ENCODE peak calls at places on chromosomes 1 and 21, in five cellular contexts. L is A172; E is NCI-H69; S is T-helper 1 cell; W is activated naive CD4-positive, alpha-beta T cell. D is an unnamed sample.
A peak's percentile ranks its signal among the peaks of the same experiment; 100 is the strongest.

GRCh38 chr1:234956821-234957329 is 171.8 kb downstream of the TOMM20 start:
- DNase-seq in L (peak; percentile 63), E (peak; percentile 98), S (no peak), W (no peak), D (no peak)

GRCh38 chr21:14737922-14738321 is 191.8 kb upstream of the SAMSN1 start:
- DNase-seq in L (peak; percentile 41), E (peak; percentile 70), S (peak; percentile 8), W (peak; percentile 2), D (peak; percentile 71)

GRCh38 chr21:22813201-22813600 is 1815.0 kb downstream of the NCAM2 start:
- DNase-seq in L (no peak), E (no peak), S (no peak), W (no peak), D (no peak)

GRCh38 chr1:231610392-231610791 is 16.2 kb upstream of the DISC1 start:
- DNase-seq in L (no peak), E (no peak), S (no peak), W (no peak), D (peak; percentile 51)

GRCh38 chr1:1490633-1491230 is 19.2 kb downstream of the ATAD3B start:
- DNase-seq in L (no peak), E (no peak), S (no peak), W (no peak), D (no peak)

GRCh38 chr1:21552715-21553114 is 43.5 kb downstream of the ALPL start:
- DNase-seq in L (peak; percentile 56), E (no peak), S (no peak), W (no peak), D (peak; percentile 90)

GRCh38 chr1:10803971-10804820 is 7.8 kb upstream of the CASZ1 start:
- DNase-seq in L (no peak), E (peak; percentile 68), S (no peak), W (no peak), D (no peak)

GRCh38 chr21:33027401-33028185 is 1.9 kb downstream of the OLIG2 start:
- DNase-seq in L (no peak), E (no peak), S (no peak), W (no peak), D (no peak)

GRCh38 chr1:57489342-57490036 is 65.6 kb upstream of the DAB1 start:
- DNase-seq in L (peak; percentile 36), E (peak; percentile 0), S (no peak), W (no peak), D (no peak)

GRCh38 chr1:178688244-178688643 is 36.8 kb upstream of the RALGPS2 start:
- DNase-seq in L (no peak), E (no peak), S (no peak), W (no peak), D (peak; percentile 15)

GRCh38 chr1:43058545-43059360 is 100.1 kb upstream of the SLC2A1 start:
- DNase-seq in L (no peak), E (peak; percentile 33), S (no peak), W (no peak), D (peak; percentile 15)

GRCh38 chr1:30191154-30191702 is 532.2 kb downstream of the MATN1 start:
- DNase-seq in L (peak; percentile 75), E (peak; percentile 9), S (no peak), W (no peak), D (peak; percentile 95)

GRCh38 chr1:246800800-246801199 is 76.6 kb downstream of the SCCPDH start:
- DNase-seq in L (no peak), E (peak; percentile 47), S (no peak), W (no peak), D (no peak)

GRCh38 chr1:221727146-221728036 is 14.5 kb downstream of the DUSP10 start:
- DNase-seq in L (no peak), E (no peak), S (no peak), W (no peak), D (no peak)

GRCh38 chr1:156994277-156994676 is 51.3 kb downstream of the ARHGEF11 start:
- DNase-seq in L (no peak), E (no peak), S (no peak), W (no peak), D (no peak)

GRCh38 chr1:229428256-229428655 is 5.6 kb downstream of the ACTA1 start:
- DNase-seq in L (no peak), E (no peak), S (no peak), W (no peak), D (no peak)

GRCh38 chr1:143611159-143611558 is 360.6 kb downstream of the FAM72C start:
- DNase-seq in L (peak; percentile 6), E (no peak), S (no peak), W (no peak), D (no peak)

GRCh38 chr1:92030701-92031107 is 919 bp downstream of the EPHX4 start:
- DNase-seq in L (peak; percentile 69), E (peak; percentile 35), S (no peak), W (no peak), D (no peak)

GRCh38 chr1:226506921-226507320 is 41.6 kb upstream of the STUM start:
- DNase-seq in L (no peak), E (no peak), S (no peak), W (no peak), D (no peak)

GRCh38 chr1:221605569-221605968 is 136.3 kb downstream of the DUSP10 start:
- DNase-seq in L (no peak), E (peak; percentile 17), S (no peak), W (no peak), D (no peak)

GRCh38 chr1:159891275-159892157 is 8.4 kb downstream of the CFAP45 start:
- DNase-seq in L (peak; percentile 97), E (peak; percentile 94), S (peak; percentile 64), W (peak; percentile 52), D (peak; percentile 82)